ENCODE peak calls at places on chromosomes 7 and 10, in four cellular contexts. One of them, this sample, is unnamed.

GRCh38 chr7:32516551-32517082 is 21.3 kb downstream of the AVL9 start:
- DNase-seq in HepG2: no peak
- DNase-seq in HEK293T: no peak
- DNase-seq in K562: no peak
- DNase-seq in this sample: no peak

GRCh38 chr10:1069680-1070079 is 13.5 kb downstream of the WDR37 start:
- DNase-seq in HepG2: no peak
- DNase-seq in HEK293T: no peak
- DNase-seq in K562: no peak
- DNase-seq in this sample: no peak

GRCh38 chr10:29730461-29730860 is 95.7 kb upstream of the SVIL start:
- DNase-seq in HepG2: no peak
- DNase-seq in HEK293T: no peak
- DNase-seq in K562: no peak
- DNase-seq in this sample: no peak

GRCh38 chr7:158117341-158118222 is 470.0 kb downstream of the PTPRN2 start:
- DNase-seq in HepG2: no peak
- DNase-seq in HEK293T: no peak
- DNase-seq in K562: no peak
- DNase-seq in this sample: no peak

GRCh38 chr10:90007226-90007625 is 305.8 kb downstream of the KIF20B start:
- DNase-seq in HepG2: no peak
- DNase-seq in HEK293T: no peak
- DNase-seq in K562: no peak
- DNase-seq in this sample: no peak

GRCh38 chr7:39453743-39454355 is 112.4 kb upstream of the YAE1 start:
- DNase-seq in HepG2: peak
- DNase-seq in HEK293T: peak
- DNase-seq in K562: peak
- DNase-seq in this sample: peak

GRCh38 chr10:127906548-127907377 is at the start of gene PTPRE:
- DNase-seq in HepG2: no peak
- DNase-seq in HEK293T: peak
- DNase-seq in K562: peak
- DNase-seq in this sample: no peak

GRCh38 chr7:101816499-101817030 is 861 bp upstream of the CUX1 start:
- DNase-seq in HepG2: no peak
- DNase-seq in HEK293T: peak
- DNase-seq in K562: peak
- DNase-seq in this sample: no peak

GRCh38 chr7:75916685-75917634 is 2.0 kb downstream of the POR start:
- DNase-seq in HepG2: no peak
- DNase-seq in HEK293T: no peak
- DNase-seq in K562: no peak
- DNase-seq in this sample: no peak

GRCh38 chr7:2554654-2555053 is 670 bp downstream of the BRAT1 start:
- DNase-seq in HepG2: no peak
- DNase-seq in HEK293T: no peak
- DNase-seq in K562: peak
- DNase-seq in this sample: no peak

GRCh38 chr7:117062300-117062699 is 109.0 kb downstream of the ST7 start:
- DNase-seq in HepG2: no peak
- DNase-seq in HEK293T: no peak
- DNase-seq in K562: no peak
- DNase-seq in this sample: no peak

GRCh38 chr10:29203432-29203831 is 85.4 kb upstream of the LYZL1 start:
- DNase-seq in HepG2: no peak
- DNase-seq in HEK293T: no peak
- DNase-seq in K562: no peak
- DNase-seq in this sample: no peak

GRCh38 chr10:3264178-3264867 is 91.7 kb upstream of the PITRM1 start:
- DNase-seq in HepG2: no peak
- DNase-seq in HEK293T: no peak
- DNase-seq in K562: no peak
- DNase-seq in this sample: no peak

GRCh38 chr7:36967387-36967786 is 243.1 kb upstream of the AOAH start:
- DNase-seq in HepG2: peak
- DNase-seq in HEK293T: peak
- DNase-seq in K562: peak
- DNase-seq in this sample: no peak

GRCh38 chr10:51879238-51879637 is 179.8 kb upstream of the CSTF2T start:
- DNase-seq in HepG2: no peak
- DNase-seq in HEK293T: no peak
- DNase-seq in K562: no peak
- DNase-seq in this sample: peak

GRCh38 chr10:114663631-114664030 is 5.6 kb upstream of the ABLIM1 start:
- DNase-seq in HepG2: no peak
- DNase-seq in HEK293T: no peak
- DNase-seq in K562: no peak
- DNase-seq in this sample: no peak

GRCh38 chr7:120996983-120997334 is 8.4 kb downstream of the CPED1 start:
- DNase-seq in HepG2: no peak
- DNase-seq in HEK293T: no peak
- DNase-seq in K562: no peak
- DNase-seq in this sample: no peak

GRCh38 chr7:27424749-27425148 is 182.1 kb downstream of the EVX1 start:
- DNase-seq in HepG2: no peak
- DNase-seq in HEK293T: no peak
- DNase-seq in K562: no peak
- DNase-seq in this sample: no peak

GRCh38 chr7:121219031-121219430 is 109.8 kb upstream of the WNT16 start:
- DNase-seq in HepG2: no peak
- DNase-seq in HEK293T: no peak
- DNase-seq in K562: no peak
- DNase-seq in this sample: no peak

GRCh38 chr7:122965306-122965705 is 30.2 kb downstream of the TAS2R16 start:
- DNase-seq in HepG2: no peak
- DNase-seq in HEK293T: peak
- DNase-seq in K562: no peak
- DNase-seq in this sample: no peak

GRCh38 chr10:72660220-72660619 is 31.7 kb upstream of the MCU start:
- DNase-seq in HepG2: no peak
- DNase-seq in HEK293T: no peak
- DNase-seq in K562: no peak
- DNase-seq in this sample: no peak

GRCh38 chr7:113289140-113289740 is 170.9 kb upstream of the SMIM30 start:
- DNase-seq in HepG2: peak
- DNase-seq in HEK293T: peak
- DNase-seq in K562: peak
- DNase-seq in this sample: no peak

GRCh38 chr7:86733783-86734182 is 90.1 kb downstream of the GRM3 start:
- DNase-seq in HepG2: no peak
- DNase-seq in HEK293T: no peak
- DNase-seq in K562: peak
- DNase-seq in this sample: no peak

GRCh38 chr10:23100331-23101030 is 5.1 kb downstream of the MSRB2 start:
- DNase-seq in HepG2: no peak
- DNase-seq in HEK293T: no peak
- DNase-seq in K562: no peak
- DNase-seq in this sample: no peak

GRCh38 chr7:6495597-6496262 is 48.0 kb upstream of the DAGLB start:
- DNase-seq in HepG2: no peak
- DNase-seq in HEK293T: no peak
- DNase-seq in K562: peak
- DNase-seq in this sample: no peak

GRCh38 chr7:107995184-107996071 is 7.5 kb downstream of the LAMB1 start:
- DNase-seq in HepG2: peak
- DNase-seq in HEK293T: peak
- DNase-seq in K562: peak
- DNase-seq in this sample: no peak

GRCh38 chr10:79162022-79162421 is 93.3 kb downstream of the ZMIZ1 start:
- DNase-seq in HepG2: no peak
- DNase-seq in HEK293T: no peak
- DNase-seq in K562: no peak
- DNase-seq in this sample: no peak

GRCh38 chr7:130397472-130397871 is 17.2 kb downstream of the CPA1 start:
- DNase-seq in HepG2: no peak
- DNase-seq in HEK293T: no peak
- DNase-seq in K562: no peak
- DNase-seq in this sample: no peak

GRCh38 chr10:131870831-131871672 is 29.8 kb upstream of the PPP2R2D start:
- DNase-seq in HepG2: no peak
- DNase-seq in HEK293T: no peak
- DNase-seq in K562: no peak
- DNase-seq in this sample: no peak

GRCh38 chr10:93876391-93876790 is 17.4 kb upstream of the SLC35G1 start:
- DNase-seq in HepG2: no peak
- DNase-seq in HEK293T: no peak
- DNase-seq in K562: no peak
- DNase-seq in this sample: no peak

GRCh38 chr7:128310499-128310898 is 33.2 kb downstream of the RBM28 start:
- DNase-seq in HepG2: peak
- DNase-seq in HEK293T: no peak
- DNase-seq in K562: no peak
- DNase-seq in this sample: no peak

GRCh38 chr10:28425431-28425830 is 107.5 kb upstream of the WAC start:
- DNase-seq in HepG2: no peak
- DNase-seq in HEK293T: no peak
- DNase-seq in K562: no peak
- DNase-seq in this sample: no peak

GRCh38 chr10:28837613-28838390 is 160.5 kb downstream of the BAMBI start:
- DNase-seq in HepG2: no peak
- DNase-seq in HEK293T: no peak
- DNase-seq in K562: no peak
- DNase-seq in this sample: no peak

GRCh38 chr7:42893341-42894242 is 18.3 kb downstream of the C7orf25 start:
- DNase-seq in HepG2: no peak
- DNase-seq in HEK293T: no peak
- DNase-seq in K562: no peak
- DNase-seq in this sample: no peak

GRCh38 chr7:151342102-151342646 is 562 bp downstream of the NUB1 start:
- DNase-seq in HepG2: no peak
- DNase-seq in HEK293T: no peak
- DNase-seq in K562: no peak
- DNase-seq in this sample: peak

GRCh38 chr7:151345576-151345975 is 4.0 kb downstream of the NUB1 start:
- DNase-seq in HepG2: no peak
- DNase-seq in HEK293T: no peak
- DNase-seq in K562: no peak
- DNase-seq in this sample: no peak

GRCh38 chr7:151342811-151343210 is 1.2 kb downstream of the NUB1 start:
- DNase-seq in HepG2: no peak
- DNase-seq in HEK293T: no peak
- DNase-seq in K562: no peak
- DNase-seq in this sample: no peak

GRCh38 chr7:151341357-151342101 is at the start of gene NUB1:
- DNase-seq in HepG2: peak
- DNase-seq in HEK293T: peak
- DNase-seq in K562: peak
- DNase-seq in this sample: no peak

DNA sequence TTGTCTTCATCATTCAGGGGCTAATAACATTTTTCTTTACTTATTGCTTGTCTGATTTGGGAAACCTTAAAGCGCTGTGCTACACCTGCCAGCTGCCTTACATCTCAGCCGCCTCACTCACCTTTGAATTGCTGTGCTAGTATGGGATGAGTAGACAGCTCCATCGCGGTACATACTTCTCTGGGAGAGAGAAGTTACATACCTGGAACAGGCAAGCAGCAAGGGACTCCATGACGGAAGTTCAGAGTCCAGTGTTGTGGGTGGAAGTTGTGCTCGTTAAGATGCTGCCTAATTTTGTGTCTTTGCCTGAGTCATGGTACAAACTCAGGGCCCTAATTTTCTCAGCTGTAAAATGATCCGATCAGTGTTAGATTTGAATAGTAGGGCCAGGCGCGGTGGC is 1.9 kb downstream of the NUB1 start:
- DNase-seq in HepG2: no peak
- DNase-seq in HEK293T: no peak
- DNase-seq in K562: no peak
- DNase-seq in this sample: no peak
- TF ChIP-seq FOXK2 in HepG2: no peak
- TF ChIP-seq FOXK2 in HEK293T: no peak
- TF ChIP-seq FOXK2 in K562: no peak
- TF ChIP-seq FOXK2 in this sample: no peak

GRCh38 chr10:92756233-92757065 is 66.7 kb downstream of the HHEX start:
- DNase-seq in HepG2: peak
- DNase-seq in HEK293T: peak
- DNase-seq in K562: peak
- DNase-seq in this sample: peak
- TF ChIP-seq FOXK2 in HepG2: no peak
- TF ChIP-seq FOXK2 in HEK293T: no peak
- TF ChIP-seq FOXK2 in K562: peak
- TF ChIP-seq FOXK2 in this sample: no peak

GRCh38 chr7:143248781-143249354 is 14.4 kb upstream of the GSTK1 start:
- DNase-seq in HepG2: peak
- DNase-seq in HEK293T: no peak
- DNase-seq in K562: no peak
- DNase-seq in this sample: no peak

GRCh38 chr7:143247372-143247771 is 15.9 kb upstream of the GSTK1 start:
- DNase-seq in HepG2: no peak
- DNase-seq in HEK293T: no peak
- DNase-seq in K562: no peak
- DNase-seq in this sample: no peak

GRCh38 chr7:143250822-143251221 is 12.4 kb upstream of the GSTK1 start:
- DNase-seq in HepG2: no peak
- DNase-seq in HEK293T: no peak
- DNase-seq in K562: no peak
- DNase-seq in this sample: no peak

GRCh38 chr7:143252002-143252401 is 11.2 kb upstream of the GSTK1 start:
- DNase-seq in HepG2: no peak
- DNase-seq in HEK293T: no peak
- DNase-seq in K562: no peak
- DNase-seq in this sample: no peak

DNA sequence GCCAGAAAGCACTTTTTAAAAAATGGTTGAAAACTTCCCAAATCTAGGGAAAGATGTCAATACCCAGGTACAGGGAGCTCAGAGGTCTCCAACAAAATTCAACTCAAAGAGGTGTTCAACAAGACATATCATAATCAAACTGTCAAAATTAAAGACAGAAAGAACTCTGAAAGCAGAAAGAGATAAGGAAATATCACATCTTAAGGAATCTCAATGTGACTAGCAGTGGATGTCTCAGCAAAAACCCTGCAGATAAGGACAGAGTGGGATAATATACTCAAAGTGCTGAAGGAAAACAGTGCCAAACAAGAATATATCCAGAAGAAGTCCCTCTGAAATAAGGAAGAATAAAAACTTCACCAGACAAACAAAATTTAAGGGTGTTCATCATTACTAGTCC is 13.0 kb upstream of the GSTK1 start:
- DNase-seq in HepG2: no peak
- DNase-seq in HEK293T: no peak
- DNase-seq in K562: no peak
- DNase-seq in this sample: no peak
- TF ChIP-seq FOXK2 in HepG2: no peak
- TF ChIP-seq FOXK2 in HEK293T: no peak
- TF ChIP-seq FOXK2 in K562: no peak
- TF ChIP-seq FOXK2 in this sample: no peak

DNA sequence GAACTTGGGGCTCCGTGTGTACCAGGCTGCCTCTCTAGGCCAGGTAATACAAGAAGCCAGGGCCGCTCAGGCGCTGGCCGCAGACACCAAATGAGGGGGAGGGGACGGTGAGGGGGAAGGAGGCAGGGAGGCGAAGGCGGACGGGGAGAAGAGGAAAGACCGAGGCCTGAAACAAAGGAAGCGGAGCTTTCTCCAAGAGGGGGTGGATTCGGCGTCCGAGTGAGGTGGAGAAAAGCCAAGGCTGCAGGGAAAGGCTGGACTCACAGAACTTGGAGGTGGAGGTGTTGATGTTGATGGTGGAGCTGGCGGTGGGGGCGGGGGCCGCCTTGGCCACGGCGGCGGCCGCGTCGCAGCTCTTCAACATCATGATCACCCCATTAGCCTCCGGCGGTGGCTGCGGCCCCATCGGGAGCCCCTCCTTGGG is 626 bp downstream of the CACUL1 start:
- DNase-seq in HepG2: peak
- DNase-seq in HEK293T: peak
- DNase-seq in K562: peak
- DNase-seq in this sample: no peak
- TF ChIP-seq FOXK2 in HepG2: no peak
- TF ChIP-seq FOXK2 in HEK293T: no peak
- TF ChIP-seq FOXK2 in K562: peak
- TF ChIP-seq FOXK2 in this sample: peak